ENCODE peak calls at places on chromosomes 11 and 22, in four cellular contexts. Z is sigmoid colon, C is body of pancreas, W is thyroid gland. P is an unnamed sample.

GRCh38 chr11:29984544-29984943 is 32.3 kb downstream of the KCNA4 start:
- DNase-seq in Z (no peak), C (no peak), W (no peak), P (peak)

GRCh38 chr11:47070769-47071168 is 105.9 kb downstream of the ARFGAP2 start:
- DNase-seq in Z (no peak), C (no peak), W (no peak), P (no peak)

GRCh38 chr11:88538088-88538487 is 200.6 kb upstream of the CTSC start:
- DNase-seq in Z (no peak), C (no peak), W (no peak), P (no peak)

GRCh38 chr22:44292007-44292370 is 20.8 kb downstream of the SHISAL1 start:
- DNase-seq in Z (no peak), C (no peak), W (no peak), P (no peak)

GRCh38 chr11:60926500-60926899 is 2.2 kb downstream of the TMEM132A start:
- DNase-seq in Z (no peak), C (no peak), W (no peak), P (no peak)

GRCh38 chr11:57368106-57368826 is 12.7 kb downstream of the PRG3 start:
- DNase-seq in Z (no peak), C (peak), W (peak), P (no peak)

GRCh38 chr11:877565-877964 is 33.0 kb downstream of the CHID1 start:
- DNase-seq in Z (no peak), C (no peak), W (no peak), P (no peak)

GRCh38 chr11:46588915-46589314 is 4.9 kb downstream of the AMBRA1 start:
- DNase-seq in Z (no peak), C (no peak), W (no peak), P (no peak)

GRCh38 chr11:96486890-96487633 is 97.2 kb downstream of the JRKL start:
- DNase-seq in Z (no peak), C (peak), W (peak), P (no peak)

GRCh38 chr11:69803022-69803421 is 16.2 kb downstream of the FGF3 start:
- DNase-seq in Z (no peak), C (no peak), W (no peak), P (no peak)

GRCh38 chr22:37501610-37502341 is 15.6 kb upstream of the MFNG start:
- DNase-seq in Z (no peak), C (peak), W (no peak), P (peak)

GRCh38 chr11:26319906-26320305 is 12.0 kb upstream of the ANO3 start:
- DNase-seq in Z (no peak), C (no peak), W (no peak), P (no peak)

GRCh38 chr22:47997052-47997568 is 1234.7 kb downstream of the TBC1D22A start:
- DNase-seq in Z (no peak), C (no peak), W (peak), P (no peak)

GRCh38 chr11:69637956-69638871 is 2.7 kb upstream of the CCND1 start:
- DNase-seq in Z (peak), C (peak), W (peak), P (peak)

GRCh38 chr22:31951201-31952093 is 7.1 kb downstream of the YWHAH start:
- DNase-seq in Z (no peak), C (no peak), W (no peak), P (no peak)

GRCh38 chr11:86122773-86123172 is 53.9 kb upstream of the PICALM start:
- DNase-seq in Z (no peak), C (no peak), W (no peak), P (no peak)

GRCh38 chr11:2224254-2224653 is 46.1 kb downstream of the ASCL2 start:
- DNase-seq in Z (no peak), C (no peak), W (no peak), P (no peak)

GRCh38 chr11:8810331-8811301 is 100.4 kb upstream of the AKIP1 start:
- DNase-seq in Z (peak), C (peak), W (peak), P (peak)
- TF ChIP-seq POLR2A in Z (peak), C (peak), W (no peak), P (peak)

GRCh38 chr22:25406510-25407210 is 157.8 kb upstream of the GRK3 start:
- DNase-seq in Z (peak), C (no peak), W (no peak), P (peak)

GRCh38 chr22:25404556-25404922 is 159.9 kb upstream of the GRK3 start:
- DNase-seq in Z (peak), C (peak), W (no peak), P (no peak)

GRCh38 chr22:25407226-25407858 is 157.1 kb upstream of the GRK3 start:
- DNase-seq in Z (no peak), C (no peak), W (peak), P (no peak)

GRCh38 chr22:25404923-25405853 is 159.3 kb upstream of the GRK3 start:
- DNase-seq in Z (peak), C (peak), W (peak), P (peak)

DNA sequence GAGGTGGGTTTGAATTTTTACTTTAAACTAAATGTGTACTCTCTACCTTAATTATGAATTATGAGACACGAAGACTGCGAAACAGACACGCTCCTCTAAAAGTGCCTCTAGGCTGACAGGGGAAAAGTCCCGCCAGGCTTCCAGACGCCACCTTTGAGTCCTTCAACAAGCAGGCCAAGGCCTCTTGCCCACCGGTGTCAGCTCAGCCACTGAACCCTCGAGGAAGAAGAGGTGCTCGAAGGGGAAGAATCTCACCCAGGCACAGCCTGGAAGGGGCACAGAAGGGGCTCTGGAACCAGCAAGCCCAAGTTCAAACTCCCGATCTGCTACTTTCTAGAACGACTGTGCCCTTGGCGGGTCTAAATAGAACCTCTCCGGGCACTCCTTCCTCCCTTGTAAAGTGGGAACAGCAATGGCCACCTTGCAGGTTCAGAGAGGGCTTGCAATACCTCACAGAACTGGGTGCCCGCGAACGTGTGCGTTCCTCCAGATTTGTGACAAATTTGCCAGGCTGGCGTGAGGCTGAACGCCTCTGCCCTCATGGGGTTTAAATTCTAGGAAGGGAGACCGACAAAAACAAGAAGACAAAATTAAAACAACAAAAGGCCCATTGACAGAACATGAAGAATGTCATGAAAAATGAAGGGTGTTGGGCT is 158.5 kb upstream of the GRK3 start:
- DNase-seq in Z (no peak), C (no peak), W (no peak), P (no peak)
- H3K4me3 ChIP-seq in Z (peak), C (no peak), W (peak), P (peak)

DNA sequence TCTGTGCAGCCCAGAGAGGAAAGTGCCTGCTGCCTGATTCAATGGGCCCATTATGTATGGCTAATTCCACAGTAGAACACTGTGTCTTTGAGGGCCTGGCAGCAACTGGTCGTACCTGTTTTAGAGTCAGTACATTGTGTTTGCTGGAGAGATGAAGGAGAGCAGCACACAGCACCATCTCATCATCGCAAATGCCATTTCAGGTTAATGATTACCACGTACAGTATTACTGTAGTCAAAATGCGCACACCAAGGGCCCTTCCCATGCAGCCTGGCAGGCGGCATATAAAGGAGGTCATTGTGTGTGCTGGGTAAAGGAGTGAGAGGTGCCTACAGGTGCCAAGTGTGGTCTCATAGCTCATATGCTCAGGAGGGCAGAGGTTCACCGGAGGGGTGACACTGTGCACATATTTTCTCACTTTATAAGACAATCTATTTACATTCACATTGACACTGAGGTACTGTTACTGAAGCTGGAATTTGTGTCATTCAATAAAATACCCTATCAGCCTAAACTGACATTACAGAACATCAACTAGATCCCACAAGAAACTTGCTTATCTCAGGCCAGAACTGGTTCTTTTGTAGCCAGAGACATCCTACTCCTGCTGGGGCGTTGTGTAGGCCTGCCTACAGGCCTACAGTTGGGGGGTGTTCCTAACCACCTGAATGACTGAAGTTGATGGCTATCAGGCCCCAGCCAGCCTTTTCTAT is 90.4 kb downstream of the APIP start:
- DNase-seq in Z (no peak), C (peak), W (no peak), P (no peak)
- TF ChIP-seq POLR2A in Z (no peak), C (no peak), W (no peak), P (no peak)

GRCh38 chr11:67627788-67628624 is 1.7 kb downstream of the NUDT8 start:
- DNase-seq in Z (peak), C (no peak), W (no peak), P (no peak)
- H3K4me3 ChIP-seq in Z (no peak), C (no peak), W (no peak), P (no peak)

P was measured in heart left ventricle.